ENCODE peak calls at places on chromosomes 6 and 20, in seven cellular contexts. R, K, U, V, L, B and Q are unnamed samples.

GRCh38 chr6:150689900-150690590 is 90.4 kb downstream of the PLEKHG1 start:
- DNase-seq in R (no peak), K (peak), U (no peak), V (no peak), L (no peak), B (peak), Q (no peak)

GRCh38 chr6:54481096-54481495 is 172.9 kb downstream of the TINAG start:
- DNase-seq in R (no peak), K (peak), U (no peak), V (no peak), L (no peak), B (no peak), Q (no peak)

GRCh38 chr6:4776493-4776966 is 326 bp downstream of the CDYL start:
- DNase-seq in R (no peak), K (peak), U (no peak), V (peak), L (no peak), B (peak), Q (peak)

GRCh38 chr20:23445596-23446217 is 6.2 kb downstream of the CSTL1 start:
- DNase-seq in R (no peak), K (no peak), U (peak), V (no peak), L (no peak), B (no peak), Q (peak)

GRCh38 chr20:10611357-10611756 is 62.4 kb downstream of the JAG1 start:
- DNase-seq in R (peak), K (peak), U (peak), V (peak), L (peak), B (no peak), Q (no peak)

GRCh38 chr6:91273729-91274128 is 686.9 kb upstream of the MAP3K7 start:
- DNase-seq in R (no peak), K (no peak), U (no peak), V (no peak), L (peak), B (no peak), Q (no peak)

GRCh38 chr6:14883921-14884320 is 361.9 kb upstream of the JARID2 start:
- DNase-seq in R (no peak), K (no peak), U (peak), V (no peak), L (no peak), B (no peak), Q (no peak)

GRCh38 chr6:156464100-156464878 is 312.9 kb upstream of the ARID1B start:
- DNase-seq in R (no peak), K (no peak), U (no peak), V (no peak), L (no peak), B (no peak), Q (no peak)

GRCh38 chr20:54624701-54625472 is 149.5 kb downstream of the DOK5 start:
- DNase-seq in R (no peak), K (no peak), U (peak), V (no peak), L (peak), B (no peak), Q (no peak)

GRCh38 chr6:156717542-156717941 is 59.6 kb upstream of the ARID1B start:
- DNase-seq in R (no peak), K (no peak), U (no peak), V (no peak), L (no peak), B (no peak), Q (no peak)

GRCh38 chr6:119610265-119610664 is 260.7 kb upstream of the MAN1A1 start:
- DNase-seq in R (no peak), K (no peak), U (no peak), V (no peak), L (no peak), B (no peak), Q (no peak)

GRCh38 chr6:13407709-13408695 is 79.4 kb downstream of the GFOD1 start:
- DNase-seq in R (no peak), K (no peak), U (peak), V (no peak), L (no peak), B (no peak), Q (no peak)

GRCh38 chr6:149513915-149514314 is 29.1 kb upstream of the ZC3H12D start:
- DNase-seq in R (no peak), K (no peak), U (no peak), V (no peak), L (no peak), B (no peak), Q (no peak)

GRCh38 chr20:43189614-43190331 is at the start of gene PTPRT:
- DNase-seq in R (no peak), K (no peak), U (no peak), V (no peak), L (no peak), B (no peak), Q (no peak)

GRCh38 chr6:157461000-157461915 is 80.3 kb downstream of the ZDHHC14 start:
- DNase-seq in R (peak), K (peak), U (peak), V (no peak), L (no peak), B (no peak), Q (no peak)

GRCh38 chr6:105359419-105360366 is 43.2 kb downstream of the PREP start:
- DNase-seq in R (no peak), K (peak), U (peak), V (no peak), L (no peak), B (no peak), Q (peak)

GRCh38 chr6:107661291-107661690 is 162.8 kb downstream of the SCML4 start:
- DNase-seq in R (no peak), K (no peak), U (no peak), V (no peak), L (no peak), B (no peak), Q (no peak)

GRCh38 chr20:41510224-41510623 is 108.0 kb downstream of the CHD6 start:
- DNase-seq in R (no peak), K (peak), U (no peak), V (no peak), L (peak), B (no peak), Q (no peak)

DNA sequence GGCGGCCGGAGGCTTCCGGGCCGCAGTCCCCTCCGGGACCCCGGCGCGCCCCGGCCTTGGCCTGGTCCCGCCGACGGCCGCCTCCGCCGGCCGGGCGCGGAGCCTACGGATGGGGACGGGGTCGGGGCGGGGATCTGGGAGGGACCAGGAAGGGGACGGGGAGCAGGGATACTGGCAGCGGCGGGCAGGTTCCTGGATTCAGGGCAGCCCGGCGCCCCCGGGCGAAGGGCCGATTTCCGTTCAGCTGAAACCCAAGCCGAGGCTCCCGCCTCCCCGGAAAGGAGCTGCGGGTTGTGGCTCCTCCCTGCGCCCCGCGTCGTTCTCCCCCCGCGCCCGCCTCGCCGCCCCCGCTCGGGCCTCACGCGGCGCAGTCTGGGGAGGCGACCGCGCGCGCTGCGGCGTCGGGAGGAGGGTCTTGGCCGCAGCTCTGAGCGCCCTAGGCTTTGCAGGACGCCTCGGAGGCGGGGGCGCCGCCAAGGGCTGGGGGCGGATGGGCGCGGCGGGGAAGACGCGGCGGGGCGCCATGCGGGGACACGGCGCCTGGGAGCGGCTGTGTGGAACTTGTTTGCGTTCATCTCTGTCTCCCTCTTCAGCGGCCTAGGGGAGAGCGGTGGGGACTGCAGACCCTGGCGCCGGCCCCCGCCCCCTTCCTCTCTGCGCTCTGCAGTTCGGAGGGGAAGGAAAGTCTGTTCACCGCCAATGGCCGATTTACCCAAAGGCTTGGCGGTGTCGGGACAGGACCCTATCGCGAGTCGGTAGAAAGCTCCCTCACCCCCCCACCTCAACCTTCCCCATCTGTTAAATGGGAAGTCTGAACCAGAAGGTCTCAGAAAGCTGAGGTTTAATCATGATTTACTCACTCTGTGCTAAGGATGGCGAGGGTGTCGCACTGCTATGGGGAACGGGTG is 22.7 kb upstream of the TMEM181 start:
- DNase-seq in R (peak), K (no peak), U (no peak), V (no peak), L (peak), B (no peak), Q (peak)
- TF ChIP-seq POLR2A in R (no peak), K (no peak), U (no peak), V (no peak), L (no peak), B (no peak), Q (no peak)

GRCh38 chr20:50731930-50732690 is 730 bp downstream of the PARD6B start:
- DNase-seq in R (no peak), K (no peak), U (no peak), V (no peak), L (no peak), B (no peak), Q (no peak)

GRCh38 chr20:50730765-50731054 is 670 bp upstream of the PARD6B start:
- DNase-seq in R (no peak), K (no peak), U (no peak), V (no peak), L (no peak), B (no peak), Q (no peak)

GRCh38 chr20:50728981-50729874 is 2.2 kb upstream of the PARD6B start:
- DNase-seq in R (peak), K (no peak), U (no peak), V (no peak), L (no peak), B (peak), Q (no peak)

GRCh38 chr20:50729925-50730764 is 1.2 kb upstream of the PARD6B start:
- DNase-seq in R (peak), K (no peak), U (no peak), V (no peak), L (no peak), B (no peak), Q (no peak)

GRCh38 chr20:50731055-50731929 is at the start of gene PARD6B:
- DNase-seq in R (peak), K (peak), U (peak), V (peak), L (peak), B (peak), Q (peak)
- TF ChIP-seq POLR2A in R (peak), K (no peak), U (no peak), V (peak), L (peak), B (peak), Q (no peak)

GRCh38 chr6:137218917-137219663 is at the start of gene IFNGR1:
- DNase-seq in R (peak), K (peak), U (peak), V (peak), L (peak), B (peak), Q (peak)

GRCh38 chr6:137217801-137218472 is 1.2 kb downstream of the IFNGR1 start:
- DNase-seq in R (peak), K (peak), U (peak), V (no peak), L (peak), B (peak), Q (no peak)

GRCh38 chr6:137216875-137217553 is 2.2 kb downstream of the IFNGR1 start:
- DNase-seq in R (no peak), K (no peak), U (no peak), V (no peak), L (peak), B (no peak), Q (no peak)

GRCh38 chr6:137219664-137220252 is 573 bp upstream of the IFNGR1 start:
- DNase-seq in R (no peak), K (no peak), U (no peak), V (no peak), L (no peak), B (no peak), Q (no peak)

DNA sequence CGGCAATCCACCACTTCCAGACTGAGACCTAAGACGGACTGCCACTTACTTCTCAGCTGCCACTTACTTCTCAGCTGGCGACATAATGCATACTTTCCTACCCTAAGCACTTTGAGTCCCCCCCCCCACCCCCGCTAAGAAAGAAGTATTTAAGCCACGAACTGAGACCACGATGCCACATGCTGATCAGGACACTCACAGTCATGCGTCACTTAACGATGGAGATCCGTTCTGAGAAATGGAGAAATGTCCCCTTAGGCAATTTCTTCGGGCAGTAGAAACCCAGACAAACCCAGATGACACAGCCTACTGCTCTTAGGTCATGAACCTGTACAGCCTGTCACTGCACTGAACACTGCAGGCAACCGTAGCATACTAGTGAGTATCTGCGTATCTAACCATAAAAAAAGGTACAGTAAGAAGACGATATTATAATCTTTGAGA is 690 bp downstream of the IFNGR1 start:
- DNase-seq in R (peak), K (peak), U (peak), V (peak), L (peak), B (peak), Q (peak)
- TF ChIP-seq POLR2A in R (no peak), K (no peak), U (no peak), V (no peak), L (no peak), B (no peak), Q (no peak)

GRCh38 chr20:8780926-8781325 is 288.0 kb upstream of the PLCB4 start:
- DNase-seq in R (no peak), K (no peak), U (no peak), V (no peak), L (no peak), B (no peak), Q (no peak)
- TF ChIP-seq POLR2A in R (no peak), K (no peak), U (no peak), V (no peak), L (no peak), B (no peak), Q (no peak)

GRCh38 chr6:44387346-44388134 is at the start of gene CDC5L:
- DNase-seq in R (peak), K (peak), U (peak), V (peak), L (peak), B (peak), Q (peak)
- TF ChIP-seq POLR2A in R (peak), K (peak), U (peak), V (peak), L (peak), B (peak), Q (peak)